ENCODE peak calls at places on chromosomes 6 and 20, in eight cellular contexts. C is T-cell; V is activated CD4-positive, alpha-beta T cell treated with anti-CD3 and anti-CD28 coated beads for 1 hour; B is H4; Q is CD4-positive, CD25-positive, alpha-beta regulatory T cell; S is RKO; M is GM19239; F is OCI-LY7. R is an unnamed sample.

GRCh38 chr20:44827401-44827800 is 17.1 kb upstream of the RIMS4 start:
- DNase-seq in C (no peak), V (no peak), B (no peak), Q (no peak), S (no peak), M (no peak), F (no peak), R (no peak)

GRCh38 chr6:159232751-159233150 is 63.6 kb downstream of the FNDC1 start:
- DNase-seq in C (no peak), V (no peak), B (no peak), Q (no peak), S (no peak), M (no peak), F (no peak), R (no peak)

GRCh38 chr6:160031442-160031841 is 62.6 kb downstream of the IGF2R start:
- DNase-seq in C (no peak), V (no peak), B (no peak), Q (no peak), S (peak), M (no peak), F (no peak), R (no peak)

GRCh38 chr6:35181933-35182612 is 31.7 kb upstream of the SCUBE3 start:
- DNase-seq in C (no peak), V (no peak), B (peak), Q (no peak), S (peak), M (no peak), F (no peak), R (no peak)

GRCh38 chr6:7292856-7293255 is 20.1 kb downstream of the SSR1 start:
- DNase-seq in C (no peak), V (no peak), B (no peak), Q (no peak), S (no peak), M (no peak), F (no peak), R (no peak)

GRCh38 chr6:71250050-71250689 is 38.4 kb upstream of the OGFRL1 start:
- DNase-seq in C (no peak), V (no peak), B (peak), Q (no peak), S (no peak), M (no peak), F (peak), R (no peak)

GRCh38 chr6:158211273-158212055 is 43.3 kb downstream of the GTF2H5 start:
- DNase-seq in C (no peak), V (no peak), B (no peak), Q (no peak), S (no peak), M (no peak), F (no peak), R (no peak)

GRCh38 chr20:4465855-4466545 is 255.7 kb upstream of the PRND start:
- DNase-seq in C (no peak), V (no peak), B (no peak), Q (no peak), S (no peak), M (no peak), F (no peak), R (no peak)

GRCh38 chr6:36824262-36824661 is 15.0 kb downstream of the CPNE5 start:
- DNase-seq in C (no peak), V (no peak), B (no peak), Q (no peak), S (no peak), M (no peak), F (no peak), R (no peak)

GRCh38 chr20:60306105-60306504 is 347.9 kb downstream of the CDH26 start:
- DNase-seq in C (no peak), V (no peak), B (no peak), Q (no peak), S (no peak), M (no peak), F (no peak), R (no peak)

GRCh38 chr20:25364180-25364788 is 26.4 kb downstream of the ABHD12 start:
- DNase-seq in C (no peak), V (no peak), B (no peak), Q (no peak), S (no peak), M (no peak), F (no peak), R (no peak)

GRCh38 chr20:57654363-57654997 is 34.3 kb upstream of the ZBP1 start:
- DNase-seq in C (peak), V (peak), B (peak), Q (peak), S (peak), M (peak), F (peak), R (peak)

GRCh38 chr6:42263165-42263852 is 45.6 kb upstream of the MRPS10 start:
- DNase-seq in C (no peak), V (no peak), B (no peak), Q (no peak), S (no peak), M (no peak), F (no peak), R (peak)

GRCh38 chr20:32560989-32561830 is 23.9 kb downstream of the NOL4L start:
- DNase-seq in C (no peak), V (no peak), B (no peak), Q (no peak), S (no peak), M (no peak), F (no peak), R (no peak)

GRCh38 chr6:29791162-29791561 is 36.5 kb upstream of the HLA-G start:
- DNase-seq in C (no peak), V (no peak), B (no peak), Q (no peak), S (no peak), M (no peak), F (no peak), R (no peak)

GRCh38 chr6:104266922-104267321 is 592.8 kb downstream of the HACE1 start:
- DNase-seq in C (no peak), V (no peak), B (no peak), Q (no peak), S (no peak), M (no peak), F (no peak), R (no peak)

GRCh38 chr20:51950926-51951325 is 148.6 kb upstream of the SALL4 start:
- DNase-seq in C (no peak), V (no peak), B (no peak), Q (no peak), S (no peak), M (no peak), F (no peak), R (no peak)

GRCh38 chr6:54308677-54309315 is 555 bp downstream of the TINAG start:
- DNase-seq in C (no peak), V (no peak), B (no peak), Q (no peak), S (no peak), M (no peak), F (no peak), R (no peak)

GRCh38 chr6:75601608-75602163 is at the start of gene SENP6:
- DNase-seq in C (peak), V (peak), B (peak), Q (peak), S (peak), M (peak), F (peak), R (peak)

GRCh38 chr20:34112600-34113061 is 588 bp upstream of the EIF2S2 start:
- DNase-seq in C (no peak), V (no peak), B (peak), Q (no peak), S (peak), M (peak), F (no peak), R (peak)

GRCh38 chr6:113489946-113490345 is 367.2 kb upstream of the MARCKS start:
- DNase-seq in C (no peak), V (no peak), B (no peak), Q (no peak), S (no peak), M (no peak), F (no peak), R (no peak)

GRCh38 chr6:105536961-105537360 is 134.1 kb upstream of the PREP start:
- DNase-seq in C (no peak), V (no peak), B (no peak), Q (no peak), S (no peak), M (no peak), F (no peak), R (no peak)

GRCh38 chr6:122408697-122409458 is 9.4 kb downstream of the HSF2 start:
- DNase-seq in C (no peak), V (no peak), B (no peak), Q (peak), S (no peak), M (no peak), F (no peak), R (no peak)

GRCh38 chr20:57755609-57756008 is 45.8 kb upstream of the PMEPA1 start:
- DNase-seq in C (no peak), V (no peak), B (no peak), Q (no peak), S (no peak), M (no peak), F (no peak), R (no peak)

GRCh38 chr6:75791881-75792280 is 42.8 kb downstream of the MYO6 start:
- DNase-seq in C (no peak), V (no peak), B (no peak), Q (no peak), S (no peak), M (no peak), F (no peak), R (no peak)

GRCh38 chr6:15911753-15912504 is 217.0 kb upstream of the MYLIP start:
- DNase-seq in C (no peak), V (no peak), B (no peak), Q (no peak), S (no peak), M (no peak), F (no peak), R (no peak)

GRCh38 chr20:41989935-41990635 is 371.9 kb upstream of the CHD6 start:
- DNase-seq in C (no peak), V (no peak), B (no peak), Q (no peak), S (no peak), M (no peak), F (no peak), R (no peak)

GRCh38 chr20:10987651-10988383 is 314.0 kb upstream of the JAG1 start:
- DNase-seq in C (no peak), V (no peak), B (no peak), Q (no peak), S (no peak), M (no peak), F (no peak), R (no peak)

GRCh38 chr20:23246682-23247664 is 103.6 kb upstream of the NXT1 start:
- DNase-seq in C (no peak), V (no peak), B (no peak), Q (no peak), S (no peak), M (no peak), F (peak), R (no peak)

GRCh38 chr20:34872604-34873224 is at the start of gene GGT7:
- DNase-seq in C (peak), V (peak), B (peak), Q (peak), S (no peak), M (peak), F (peak), R (peak)

R was measured in endothelial cell.